ENCODE peak calls at places on chromosome 17, in five cellular contexts. A is transverse colon, F is SJSA1, R is GM23338, Z is sigmoid colon. I is an unnamed sample. For H3K27me3, the result is how much of the 10 kb centered on the place peaks cover.

GRCh38 chr17:76793775-76794174 is 55.9 kb downstream of the MFSD11 start:
- DNase-seq in A (no peak), F (peak), R (peak), Z (no peak), I (no peak)

GRCh38 chr17:56815711-56816110 is 18.0 kb downstream of the C17orf67 start:
- DNase-seq in A (no peak), F (peak), R (no peak), Z (no peak), I (no peak)

GRCh38 chr17:72343911-72344310 is 223.1 kb downstream of the SOX9 start:
- DNase-seq in A (no peak), F (no peak), R (no peak), Z (no peak), I (no peak)

GRCh38 chr17:79801156-79802038 is 4.5 kb upstream of the CBX8 start:
- DNase-seq in A (peak), F (no peak), R (peak), Z (no peak), I (no peak)

GRCh38 chr17:72351365-72351764 is 230.5 kb downstream of the SOX9 start:
- DNase-seq in A (no peak), F (no peak), R (no peak), Z (no peak), I (no peak)

GRCh38 chr17:31560836-31561235 is 169.4 kb downstream of the RAB11FIP4 start:
- DNase-seq in A (no peak), F (no peak), R (peak), Z (no peak), I (no peak)

GRCh38 chr17:80261159-80261894 is 675 bp downstream of the RNF213 start:
- DNase-seq in A (peak), F (peak), R (peak), Z (peak), I (peak)

GRCh38 chr17:69012895-69013805 is 47.6 kb downstream of the ABCA9 start:
- DNase-seq in A (no peak), F (no peak), R (no peak), Z (no peak), I (no peak)

GRCh38 chr17:10105513-10106001 is 92.8 kb downstream of the GAS7 start:
- DNase-seq in A (no peak), F (no peak), R (no peak), Z (peak), I (no peak)

GRCh38 chr17:56029980-56030624 is 123.2 kb upstream of the ANKFN1 start:
- DNase-seq in A (no peak), F (no peak), R (no peak), Z (no peak), I (no peak)

GRCh38 chr17:2710075-2710803 is 1.3 kb downstream of the CLUH start:
- DNase-seq in A (no peak), F (no peak), R (no peak), Z (peak), I (no peak)

GRCh38 chr17:79783891-79784290 is 5.9 kb downstream of the CBX2 start:
- DNase-seq in A (no peak), F (no peak), R (no peak), Z (no peak), I (no peak)

GRCh38 chr17:76696763-76697701 is 13.7 kb downstream of the MXRA7 start:
- DNase-seq in A (no peak), F (no peak), R (no peak), Z (no peak), I (no peak)

GRCh38 chr17:59853168-59853918 is 39.4 kb downstream of the TUBD1 start:
- DNase-seq in A (peak), F (peak), R (peak), Z (peak), I (peak)

GRCh38 chr17:31511583-31511982 is 120.1 kb downstream of the RAB11FIP4 start:
- DNase-seq in A (no peak), F (no peak), R (no peak), Z (no peak), I (no peak)

GRCh38 chr17:62101519-62101918 is 36.4 kb upstream of the MED13 start:
- DNase-seq in A (no peak), F (no peak), R (no peak), Z (no peak), I (no peak)

GRCh38 chr17:8628172-8628571 is 2.4 kb downstream of the MYH10 start:
- DNase-seq in A (no peak), F (no peak), R (no peak), Z (no peak), I (no peak)

GRCh38 chr17:80101946-80102706 is 745 bp downstream of the GAA start:
- DNase-seq in A (no peak), F (no peak), R (peak), Z (no peak), I (no peak)

GRCh38 chr17:61575352-61575975 is 15.6 kb downstream of the NACA2 start:
- DNase-seq in A (no peak), F (no peak), R (no peak), Z (no peak), I (no peak)

GRCh38 chr17:58066409-58066808 is 16.8 kb upstream of the DYNLL2 start:
- DNase-seq in A (no peak), F (no peak), R (no peak), Z (no peak), I (no peak)

GRCh38 chr17:21034350-21035235 is 8.2 kb downstream of the USP22 start:
- DNase-seq in A (no peak), F (peak), R (peak), Z (no peak), I (peak)

GRCh38 chr17:10613775-10614513 is 43.2 kb downstream of the MYH3 start:
- DNase-seq in A (no peak), F (no peak), R (no peak), Z (no peak), I (no peak)

GRCh38 chr17:9258115-9259020 is 237.1 kb downstream of the NTN1 start:
- DNase-seq in A (no peak), F (peak), R (no peak), Z (no peak), I (no peak)

GRCh38 chr17:3559270-3559645 is 1.6 kb upstream of the TRPV3 start:
- DNase-seq in A (no peak), F (no peak), R (no peak), Z (no peak), I (no peak)

GRCh38 chr17:32807577-32807976 is 69.3 kb downstream of the MYO1D start:
- DNase-seq in A (no peak), F (no peak), R (no peak), Z (no peak), I (no peak)

GRCh38 chr17:81541123-81541522 is 11.0 kb downstream of the FAAP100 start:
- DNase-seq in A (no peak), F (no peak), R (no peak), Z (no peak), I (no peak)

GRCh38 chr17:12627776-12628491 is 37.8 kb upstream of the MYOCD start:
- DNase-seq in A (no peak), F (peak), R (no peak), Z (no peak), I (no peak)

GRCh38 chr17:45228985-45229517 is 7.4 kb downstream of the FMNL1 start:
- DNase-seq in A (peak), F (no peak), R (peak), Z (peak), I (peak)

GRCh38 chr17:2059125-2059836 is 4.4 kb downstream of the HIC1 start:
- DNase-seq in A (no peak), F (no peak), R (peak), Z (peak), I (no peak)

GRCh38 chr17:9907883-9908648 is 3.0 kb upstream of the RCVRN start:
- DNase-seq in A (no peak), F (no peak), R (no peak), Z (no peak), I (no peak)

GRCh38 chr17:34706029-34706428 is 126.6 kb downstream of the TMEM132E start:
- DNase-seq in A (no peak), F (no peak), R (peak), Z (no peak), I (no peak)

GRCh38 chr17:19371259-19372003 is 6.9 kb upstream of the MAPK7 start:
- DNase-seq in A (no peak), F (no peak), R (no peak), Z (peak), I (no peak)

GRCh38 chr17:49890077-49890821 is 42.4 kb upstream of the TAC4 start:
- DNase-seq in A (no peak), F (no peak), R (peak), Z (no peak), I (no peak)

GRCh38 chr17:49889500-49889899 is 41.6 kb upstream of the TAC4 start:
- DNase-seq in A (no peak), F (no peak), R (no peak), Z (no peak), I (no peak)

GRCh38 chr17:49886036-49886435 is 38.2 kb upstream of the TAC4 start:
- DNase-seq in A (no peak), F (no peak), R (no peak), Z (no peak), I (no peak)

GRCh38 chr17:49887086-49887743 is 39.3 kb upstream of the TAC4 start:
- DNase-seq in A (no peak), F (no peak), R (peak), Z (no peak), I (no peak)

DNA sequence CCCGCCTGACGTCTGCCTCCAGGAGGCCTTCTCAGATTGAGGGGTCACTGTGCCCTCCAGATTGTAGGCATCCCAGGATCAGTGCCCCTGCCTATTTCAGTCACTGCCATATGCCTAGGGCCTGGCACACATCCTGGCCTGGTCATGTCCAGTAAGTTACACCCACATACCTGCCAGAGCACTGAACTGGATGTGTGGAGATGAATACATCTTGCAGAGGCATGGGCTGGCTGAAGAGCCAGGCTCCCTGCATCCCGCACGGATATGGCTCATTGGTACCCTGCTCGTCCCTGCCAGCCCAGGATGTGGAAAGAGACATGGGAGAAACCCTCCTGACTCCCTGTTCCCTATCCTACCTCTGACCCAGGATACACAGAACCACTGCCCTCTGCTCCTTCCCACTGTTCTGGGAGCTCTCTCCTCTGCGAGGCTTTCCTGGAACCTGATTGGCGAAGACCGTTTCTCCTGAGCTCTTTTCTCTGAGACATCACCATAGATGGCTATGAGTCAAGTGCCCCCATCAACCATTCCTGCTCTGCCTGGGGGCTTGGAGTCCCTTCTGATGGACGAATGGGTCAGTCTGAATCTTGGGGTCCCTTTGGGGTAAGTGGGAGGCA is 40.0 kb upstream of the TAC4 start:
- DNase-seq in A (no peak), F (no peak), R (no peak), Z (no peak), I (no peak)
- H3K27me3 ChIP-seq in A (half or more), F (half or more), R (under half), Z (under half), I (under half)

DNA sequence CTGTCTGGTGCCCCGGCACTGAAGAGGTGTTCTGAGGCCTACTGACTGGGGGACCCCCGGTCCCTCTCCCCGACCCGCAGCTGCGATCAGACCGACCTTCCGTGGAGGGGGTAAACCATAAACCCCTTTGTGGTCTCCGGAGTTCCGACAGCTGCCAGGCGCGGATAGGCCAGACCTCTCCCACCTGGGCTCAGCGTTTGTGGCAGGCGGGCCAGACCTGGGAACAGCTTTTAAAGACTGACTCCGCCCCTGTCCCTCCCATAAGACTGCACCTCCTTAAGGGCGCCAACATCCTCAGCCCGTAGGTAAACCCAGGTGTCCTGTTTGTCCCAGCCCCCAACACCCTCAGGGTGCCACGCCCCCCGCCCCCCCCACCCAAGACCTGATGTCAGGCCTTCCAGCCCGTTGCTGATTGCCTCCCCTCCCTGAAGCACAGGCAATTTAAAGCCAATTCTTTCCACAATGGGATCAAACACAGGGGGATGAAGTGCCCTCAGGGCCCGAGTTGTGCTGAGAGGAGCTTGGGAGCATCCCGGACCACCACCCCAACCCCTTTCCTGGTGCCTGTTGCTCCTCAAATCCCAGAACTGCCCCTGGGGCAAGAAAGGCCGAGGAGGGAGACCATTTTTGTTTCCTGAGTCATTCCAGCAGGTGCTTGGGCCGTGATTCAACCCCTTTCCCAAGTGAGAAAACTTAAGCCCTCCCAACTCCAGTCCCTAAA is at the start of gene SOX15:
- DNase-seq in A (no peak), F (no peak), R (peak), Z (no peak), I (no peak)
- H3K4me3 ChIP-seq in A (peak), F (no peak), R (peak), Z (peak), I (no peak)

GRCh38 chr17:82547981-82548380 is 28.4 kb downstream of the FOXK2 start:
- DNase-seq in A (no peak), F (no peak), R (no peak), Z (no peak), I (no peak)

GRCh38 chr17:82551779-82552457 is 32.4 kb downstream of the FOXK2 start:
- DNase-seq in A (peak), F (peak), R (peak), Z (peak), I (peak)

GRCh38 chr17:82552580-82552979 is 33.0 kb downstream of the FOXK2 start:
- DNase-seq in A (no peak), F (no peak), R (no peak), Z (no peak), I (no peak)

GRCh38 chr17:82548681-82549303 is 29.3 kb downstream of the FOXK2 start:
- DNase-seq in A (peak), F (no peak), R (no peak), Z (peak), I (no peak)

DNA sequence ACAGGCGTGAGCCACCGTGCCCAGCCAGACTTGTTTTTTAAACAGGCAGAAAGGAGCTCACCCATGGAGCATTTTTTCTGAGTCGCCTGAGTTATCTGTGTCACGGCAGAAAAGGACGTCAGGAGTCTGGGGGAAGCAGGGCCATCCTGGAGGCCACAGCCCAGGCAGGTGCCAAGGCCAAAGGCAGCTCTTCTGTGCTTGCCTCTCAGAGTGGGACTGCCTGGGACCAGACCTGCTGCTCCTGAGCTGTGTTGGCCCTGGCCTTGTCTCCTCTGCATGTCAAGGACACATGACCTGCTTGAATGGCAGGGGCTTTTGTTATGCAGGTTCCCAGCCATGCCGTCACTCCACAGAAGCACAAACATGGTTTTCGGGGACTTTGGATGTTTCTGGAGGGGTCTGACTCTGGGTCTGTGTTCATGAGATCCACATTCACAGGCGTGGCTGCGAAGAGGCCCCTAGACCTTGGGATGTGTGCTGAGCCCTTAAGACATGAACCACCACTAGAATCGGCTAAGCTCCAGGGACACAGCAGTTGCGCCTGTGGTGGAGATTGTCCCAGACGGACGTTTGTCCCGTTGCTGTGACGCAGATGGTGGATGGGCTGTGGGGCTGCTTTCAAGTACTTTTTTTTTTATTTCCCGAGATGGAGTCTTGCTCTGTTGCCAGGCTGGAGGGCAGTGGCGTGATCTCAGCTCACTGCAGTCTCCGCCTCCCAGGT is 33.8 kb downstream of the FOXK2 start:
- DNase-seq in A (no peak), F (no peak), R (peak), Z (no peak), I (no peak)
- H3K27ac ChIP-seq in A (peak), F (no peak), R (peak), Z (peak), I (no peak)

DNA sequence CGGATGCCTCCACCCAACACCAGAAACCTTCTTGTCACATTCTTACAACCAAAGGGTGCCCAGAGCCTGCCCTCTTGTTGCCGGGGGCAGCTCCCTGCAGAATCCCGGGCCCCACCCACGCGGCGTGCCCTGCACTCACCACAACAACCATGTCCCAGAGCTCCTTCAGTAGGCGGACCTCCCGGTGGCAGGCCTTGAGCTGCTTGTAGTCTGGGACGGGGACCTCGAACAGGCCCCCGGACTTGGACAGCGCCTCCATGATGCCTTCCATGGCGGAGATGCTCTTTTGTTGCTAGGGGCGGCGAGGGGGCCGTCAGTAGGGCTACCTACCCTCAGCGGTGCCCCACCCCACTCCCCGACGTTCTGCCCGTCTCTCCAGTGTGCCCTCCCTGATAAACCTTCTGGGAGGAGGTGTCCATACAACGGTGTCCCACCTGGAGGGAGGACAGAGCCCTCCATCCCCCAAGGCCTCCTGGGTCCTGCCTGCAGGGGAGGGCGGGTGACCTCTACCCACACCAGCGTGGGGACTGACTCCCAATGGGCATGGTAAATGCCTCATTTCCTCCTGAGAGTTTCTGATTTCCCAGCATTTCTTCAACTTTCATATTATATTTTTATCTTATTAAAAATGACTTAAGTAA is 52.2 kb downstream of the DNAH17 start:
- DNase-seq in A (no peak), F (no peak), R (no peak), Z (no peak), I (no peak)
- H3K27me3 ChIP-seq in A (under half), F (under half), R (under half), Z (under half), I (under half)

DNA sequence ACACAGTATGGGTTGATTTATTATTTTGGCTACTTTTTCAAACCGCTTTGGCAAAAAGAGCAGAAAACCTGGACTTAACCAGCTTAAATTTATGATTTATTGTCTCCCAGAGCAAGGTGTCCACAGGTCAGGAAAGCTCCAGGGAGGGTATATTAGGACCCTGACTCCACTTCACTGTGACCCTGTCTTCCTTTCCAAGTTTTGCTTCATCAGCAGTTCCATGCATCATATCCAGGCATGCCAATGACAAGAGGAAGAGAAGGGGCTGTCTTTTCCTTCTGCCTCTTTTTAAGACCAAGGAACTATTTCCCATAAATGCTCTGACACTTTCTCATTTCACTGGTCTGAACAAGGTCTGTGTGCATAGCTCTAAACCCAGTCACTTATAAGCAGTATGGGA is 316.8 kb downstream of the CA10 start:
- DNase-seq in A (no peak), F (no peak), R (no peak), Z (no peak), I (no peak)
- H3K4me3 ChIP-seq in A (no peak), F (no peak), R (no peak), Z (no peak), I (no peak)

GRCh38 chr17:74871329-74872076 is 1.3 kb downstream of the FDXR start:
- DNase-seq in A (no peak), F (no peak), R (no peak), Z (no peak), I (no peak)

GRCh38 chr17:74873036-74873873 is 461 bp upstream of the FDXR start:
- DNase-seq in A (peak), F (peak), R (peak), Z (peak), I (peak)

GRCh38 chr17:74870512-74870911 is 2.3 kb downstream of the FDXR start:
- DNase-seq in A (no peak), F (no peak), R (no peak), Z (no peak), I (no peak)

GRCh38 chr17:74873874-74874614 is 1.2 kb upstream of the FDXR start:
- DNase-seq in A (no peak), F (no peak), R (no peak), Z (no peak), I (no peak)

GRCh38 chr17:74872313-74873035 is at the start of gene FDXR:
- DNase-seq in A (no peak), F (peak), R (no peak), Z (no peak), I (no peak)
- H3K27ac ChIP-seq in A (peak), F (peak), R (peak), Z (peak), I (peak)

I was measured in naive thymus-derived CD4-positive, alpha-beta T cell.